ENCODE peak calls at places on chromosomes 12 and 14, in eight cellular contexts. One of them, this sample, is unnamed.

GRCh38 chr12:104998423-104999346 is 12.6 kb downstream of the NOPCHAP1 start:
- DNase-seq in HCT116: no peak
- DNase-seq in MM.1S: peak; percentile 71
- DNase-seq in GM23338: no peak
- DNase-seq in SK-N-SH: no peak
- DNase-seq in PC-3: no peak
- DNase-seq in hepatocyte: no peak
- DNase-seq in OCI-LY7: no peak
- DNase-seq in this sample: no peak

GRCh38 chr14:52314521-52315354 is 626 bp downstream of the PTGER2 start:
- DNase-seq in PC-3: no peak
- DNase-seq in hepatocyte: peak; percentile 30
- DNase-seq in MM.1S: no peak
- DNase-seq in HCT116: no peak
- DNase-seq in GM23338: peak; percentile 56
- DNase-seq in SK-N-SH: peak; percentile 73
- DNase-seq in OCI-LY7: no peak
- DNase-seq in this sample: peak; percentile 67

GRCh38 chr14:78763746-78764145 is 593.6 kb downstream of the NRXN3 start:
- DNase-seq in OCI-LY7: no peak
- DNase-seq in HCT116: no peak
- DNase-seq in PC-3: no peak
- DNase-seq in GM23338: no peak
- DNase-seq in hepatocyte: no peak
- DNase-seq in SK-N-SH: no peak
- DNase-seq in MM.1S: no peak
- DNase-seq in this sample: no peak

GRCh38 chr14:103031956-103032355 is 25.4 kb downstream of the CDC42BPB start:
- DNase-seq in SK-N-SH: peak; percentile 64
- DNase-seq in OCI-LY7: peak; percentile 7
- DNase-seq in PC-3: peak; percentile 42
- DNase-seq in MM.1S: no peak
- DNase-seq in GM23338: peak; percentile 48
- DNase-seq in hepatocyte: peak; percentile 50
- DNase-seq in HCT116: no peak
- DNase-seq in this sample: peak; percentile 39

GRCh38 chr12:72330291-72330690 is 58.1 kb downstream of the TRHDE start:
- DNase-seq in GM23338: peak; percentile 45
- DNase-seq in OCI-LY7: no peak
- DNase-seq in MM.1S: no peak
- DNase-seq in hepatocyte: peak; percentile 8
- DNase-seq in PC-3: no peak
- DNase-seq in SK-N-SH: no peak
- DNase-seq in HCT116: no peak
- DNase-seq in this sample: no peak

GRCh38 chr12:26798013-26798412 is 35.0 kb downstream of the ITPR2 start:
- DNase-seq in OCI-LY7: peak; percentile 43
- DNase-seq in PC-3: no peak
- DNase-seq in hepatocyte: no peak
- DNase-seq in MM.1S: peak; percentile 72
- DNase-seq in SK-N-SH: no peak
- DNase-seq in HCT116: no peak
- DNase-seq in GM23338: no peak
- DNase-seq in this sample: no peak

GRCh38 chr12:16393126-16393525 is 45.7 kb downstream of the MGST1 start:
- DNase-seq in MM.1S: no peak
- DNase-seq in SK-N-SH: no peak
- DNase-seq in OCI-LY7: no peak
- DNase-seq in PC-3: no peak
- DNase-seq in hepatocyte: no peak
- DNase-seq in GM23338: no peak
- DNase-seq in HCT116: no peak
- DNase-seq in this sample: no peak

GRCh38 chr12:121748571-121749265 is 36.2 kb downstream of the TMEM120B start:
- DNase-seq in SK-N-SH: no peak
- DNase-seq in PC-3: peak; percentile 37
- DNase-seq in hepatocyte: peak; percentile 88
- DNase-seq in HCT116: no peak
- DNase-seq in OCI-LY7: no peak
- DNase-seq in MM.1S: no peak
- DNase-seq in GM23338: peak; percentile 35
- DNase-seq in this sample: peak; percentile 92

GRCh38 chr14:21072102-21072501 is 2.0 kb downstream of the ARHGEF40 start:
- DNase-seq in MM.1S: no peak
- DNase-seq in hepatocyte: peak; percentile 56
- DNase-seq in OCI-LY7: no peak
- DNase-seq in SK-N-SH: peak; percentile 35
- DNase-seq in GM23338: peak; percentile 30
- DNase-seq in HCT116: no peak
- DNase-seq in PC-3: no peak
- DNase-seq in this sample: peak; percentile 93

GRCh38 chr14:75982724-75983358 is 1.0 kb upstream of the TGFB3 start:
- DNase-seq in PC-3: no peak
- DNase-seq in SK-N-SH: no peak
- DNase-seq in OCI-LY7: no peak
- DNase-seq in HCT116: no peak
- DNase-seq in hepatocyte: no peak
- DNase-seq in MM.1S: peak; percentile 33
- DNase-seq in GM23338: no peak
- DNase-seq in this sample: peak; percentile 87

GRCh38 chr12:41962171-41962572 is 182.5 kb downstream of the GXYLT1 start:
- DNase-seq in hepatocyte: no peak
- DNase-seq in MM.1S: no peak
- DNase-seq in SK-N-SH: no peak
- DNase-seq in PC-3: no peak
- DNase-seq in HCT116: no peak
- DNase-seq in OCI-LY7: no peak
- DNase-seq in GM23338: no peak
- DNase-seq in this sample: no peak

GRCh38 chr12:5429741-5430557 is 2.0 kb upstream of the NTF3 start:
- DNase-seq in MM.1S: no peak
- DNase-seq in HCT116: no peak
- DNase-seq in OCI-LY7: peak; percentile 49
- DNase-seq in GM23338: peak; percentile 77
- DNase-seq in hepatocyte: no peak
- DNase-seq in PC-3: no peak
- DNase-seq in SK-N-SH: no peak
- DNase-seq in this sample: no peak

GRCh38 chr12:5428332-5429221 is 3.3 kb upstream of the NTF3 start:
- DNase-seq in MM.1S: no peak
- DNase-seq in PC-3: peak; percentile 6
- DNase-seq in GM23338: peak; percentile 65
- DNase-seq in SK-N-SH: peak; percentile 37
- DNase-seq in hepatocyte: peak; percentile 70
- DNase-seq in HCT116: no peak
- DNase-seq in OCI-LY7: peak; percentile 77
- DNase-seq in this sample: peak; percentile 67

GRCh38 chr12:5433081-5433839 is 1.4 kb downstream of the NTF3 start:
- DNase-seq in PC-3: no peak
- DNase-seq in HCT116: no peak
- DNase-seq in OCI-LY7: no peak
- DNase-seq in MM.1S: no peak
- DNase-seq in GM23338: peak; percentile 62
- DNase-seq in hepatocyte: peak; percentile 66
- DNase-seq in SK-N-SH: no peak
- DNase-seq in this sample: peak; percentile 44

GRCh38 chr12:5432011-5432400 is at the start of gene NTF3:
- DNase-seq in OCI-LY7: peak; percentile 82
- DNase-seq in MM.1S: no peak
- DNase-seq in GM23338: peak; percentile 82
- DNase-seq in HCT116: no peak
- DNase-seq in SK-N-SH: peak; percentile 73
- DNase-seq in PC-3: no peak
- DNase-seq in hepatocyte: peak; percentile 74
- DNase-seq in this sample: peak; percentile 72

GRCh38 chr12:5430639-5431603 is 987 bp upstream of the NTF3 start:
- DNase-seq in OCI-LY7: peak; percentile 71
- DNase-seq in SK-N-SH: peak; percentile 28
- DNase-seq in GM23338: peak; percentile 41
- DNase-seq in HCT116: no peak
- DNase-seq in MM.1S: no peak
- DNase-seq in hepatocyte: no peak
- DNase-seq in PC-3: no peak
- DNase-seq in this sample: peak; percentile 58
- H3K4me1 ChIP-seq in OCI-LY7: peaks cover 55% of the 10 kb centered on the region
- H3K4me1 ChIP-seq in SK-N-SH: no peaks in the 10 kb centered on the region
- H3K4me1 ChIP-seq in GM23338: peaks cover 36% of the 10 kb centered on the region
- H3K4me1 ChIP-seq in HCT116: no peaks in the 10 kb centered on the region
- H3K4me1 ChIP-seq in MM.1S: no peaks in the 10 kb centered on the region
- H3K4me1 ChIP-seq in hepatocyte: peaks cover 32% of the 10 kb centered on the region
- H3K4me1 ChIP-seq in PC-3: no peaks in the 10 kb centered on the region
- H3K4me1 ChIP-seq in this sample: peaks cover 6% of the 10 kb centered on the region

GRCh38 chr12:89305373-89305772 is 46.9 kb downstream of the DUSP6 start:
- DNase-seq in GM23338: no peak
- DNase-seq in hepatocyte: no peak
- DNase-seq in PC-3: no peak
- DNase-seq in SK-N-SH: no peak
- DNase-seq in HCT116: no peak
- DNase-seq in OCI-LY7: no peak
- DNase-seq in MM.1S: no peak
- DNase-seq in this sample: no peak

GRCh38 chr12:89306827-89307498 is 45.3 kb downstream of the DUSP6 start:
- DNase-seq in SK-N-SH: no peak
- DNase-seq in hepatocyte: no peak
- DNase-seq in MM.1S: no peak
- DNase-seq in GM23338: no peak
- DNase-seq in PC-3: no peak
- DNase-seq in OCI-LY7: no peak
- DNase-seq in HCT116: no peak
- DNase-seq in this sample: no peak

GRCh38 chr12:89309452-89309802 is 42.9 kb downstream of the DUSP6 start:
- DNase-seq in OCI-LY7: no peak
- DNase-seq in PC-3: no peak
- DNase-seq in MM.1S: no peak
- DNase-seq in GM23338: no peak
- DNase-seq in HCT116: no peak
- DNase-seq in hepatocyte: no peak
- DNase-seq in SK-N-SH: no peak
- DNase-seq in this sample: no peak

GRCh38 chr12:89309815-89310214 is 42.5 kb downstream of the DUSP6 start:
- DNase-seq in PC-3: no peak
- DNase-seq in MM.1S: no peak
- DNase-seq in SK-N-SH: no peak
- DNase-seq in OCI-LY7: no peak
- DNase-seq in hepatocyte: no peak
- DNase-seq in HCT116: no peak
- DNase-seq in GM23338: no peak
- DNase-seq in this sample: no peak

DNA sequence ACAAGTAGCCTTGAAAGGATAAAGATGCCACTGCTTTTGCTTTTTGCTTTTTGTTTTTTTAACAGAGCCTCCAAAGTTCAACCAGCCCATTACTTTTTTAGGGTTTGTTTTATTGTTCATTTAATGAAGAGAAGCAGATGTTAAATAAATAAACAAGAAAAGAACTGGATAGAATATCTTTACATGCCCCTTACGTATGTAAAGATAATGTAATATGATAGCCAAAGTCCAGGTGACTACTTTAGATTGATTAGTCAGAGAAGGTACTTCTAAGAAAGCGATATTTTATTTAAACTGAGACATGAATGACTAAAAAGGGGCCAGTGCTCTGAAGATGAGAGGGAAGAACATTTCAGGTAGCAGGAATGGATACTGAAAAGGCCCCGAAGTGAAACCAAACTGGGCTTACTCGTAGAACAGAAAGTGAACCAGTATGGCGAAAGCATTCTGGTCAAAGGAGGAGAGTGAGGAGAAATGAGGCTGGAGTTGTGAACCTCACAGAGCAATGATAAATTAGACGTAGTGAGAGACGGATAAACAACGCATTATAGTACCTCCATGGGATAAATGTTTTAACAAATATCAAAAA is 44.5 kb downstream of the DUSP6 start:
- DNase-seq in PC-3: no peak
- DNase-seq in SK-N-SH: no peak
- DNase-seq in GM23338: no peak
- DNase-seq in HCT116: no peak
- DNase-seq in OCI-LY7: no peak
- DNase-seq in hepatocyte: no peak
- DNase-seq in MM.1S: peak; percentile 80
- DNase-seq in this sample: no peak
- H3K9me2 ChIP-seq in PC-3: no peaks in the 10 kb centered on the region
- H3K9me2 ChIP-seq in SK-N-SH: no peaks in the 10 kb centered on the region
- H3K9me2 ChIP-seq in GM23338: no peaks in the 10 kb centered on the region
- H3K9me2 ChIP-seq in HCT116: no peaks in the 10 kb centered on the region
- H3K9me2 ChIP-seq in OCI-LY7: no peaks in the 10 kb centered on the region
- H3K9me2 ChIP-seq in hepatocyte: no peaks in the 10 kb centered on the region
- H3K9me2 ChIP-seq in MM.1S: no peaks in the 10 kb centered on the region
- H3K9me2 ChIP-seq in this sample: no peaks in the 10 kb centered on the region

DNA sequence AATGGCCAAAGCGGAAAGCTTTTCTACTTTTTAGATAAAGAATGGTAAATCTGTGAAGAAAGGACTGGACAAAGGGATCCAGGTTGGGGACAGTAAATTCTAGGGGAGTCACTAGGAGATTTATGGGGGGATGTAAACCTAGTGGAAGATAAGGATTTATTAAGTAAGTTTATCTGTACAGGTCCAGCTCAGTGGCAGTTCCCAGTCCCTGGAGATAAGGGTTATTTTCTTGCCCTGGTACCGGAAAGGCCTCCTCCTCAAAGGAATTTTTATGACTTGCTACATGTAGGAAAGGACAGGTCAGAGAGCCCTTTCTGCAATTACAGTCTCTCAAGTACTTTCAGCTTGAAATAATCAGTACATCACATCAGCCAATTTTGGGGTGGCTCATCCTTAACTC is 72.6 kb upstream of the BICD1 start:
- DNase-seq in PC-3: no peak
- DNase-seq in SK-N-SH: no peak
- DNase-seq in MM.1S: no peak
- DNase-seq in hepatocyte: peak; percentile 56
- DNase-seq in OCI-LY7: no peak
- DNase-seq in HCT116: no peak
- DNase-seq in GM23338: no peak
- DNase-seq in this sample: peak; percentile 14
- TF ChIP-seq EZH2phosphoT487 in PC-3: no peak
- TF ChIP-seq EZH2phosphoT487 in SK-N-SH: no peak
- TF ChIP-seq EZH2phosphoT487 in MM.1S: no peak
- TF ChIP-seq EZH2phosphoT487 in hepatocyte: no peak
- TF ChIP-seq EZH2phosphoT487 in OCI-LY7: no peak
- TF ChIP-seq EZH2phosphoT487 in HCT116: no peak
- TF ChIP-seq EZH2phosphoT487 in GM23338: no peak
- TF ChIP-seq EZH2phosphoT487 in this sample: no peak

DNA sequence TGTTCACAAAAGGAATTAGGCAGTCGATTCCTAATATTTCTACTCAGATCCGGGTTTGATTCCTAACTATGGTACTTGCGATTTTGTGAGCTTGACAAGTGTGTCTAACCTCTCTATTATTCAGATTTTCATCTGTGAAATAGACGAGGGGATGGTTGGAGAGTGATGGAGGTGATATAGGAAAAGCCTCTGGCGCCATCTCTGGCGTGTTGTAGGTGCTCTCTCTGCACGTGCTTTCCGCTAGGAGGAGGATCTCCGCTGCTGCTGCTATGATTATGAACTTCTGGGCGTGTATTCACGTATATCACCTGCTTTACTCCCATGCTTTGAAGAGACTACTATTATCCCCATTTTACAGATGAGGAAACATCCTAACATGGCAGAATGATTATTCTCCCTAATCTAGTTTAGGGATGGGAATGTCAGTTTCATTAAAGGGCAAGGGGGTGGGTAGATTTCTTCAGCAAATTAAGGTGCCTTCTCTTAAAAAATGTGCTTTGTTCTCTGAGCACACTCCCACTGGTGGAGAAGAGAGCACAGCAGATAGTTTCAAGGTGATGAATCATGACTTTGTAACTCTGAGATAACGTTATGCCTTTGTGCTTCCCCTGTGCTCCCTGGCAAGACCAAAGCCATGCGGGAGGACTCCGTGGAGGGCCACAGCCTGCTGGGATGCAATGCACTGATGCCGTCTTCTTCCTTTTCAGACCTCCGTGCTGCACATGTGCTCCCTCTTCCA is 97.1 kb downstream of the PRIMA1 start:
- DNase-seq in SK-N-SH: no peak
- DNase-seq in GM23338: peak; percentile 58
- DNase-seq in PC-3: no peak
- DNase-seq in OCI-LY7: no peak
- DNase-seq in hepatocyte: no peak
- DNase-seq in HCT116: no peak
- DNase-seq in MM.1S: no peak
- DNase-seq in this sample: no peak
- H3K4me1 ChIP-seq in SK-N-SH: no peaks in the 10 kb centered on the region
- H3K4me1 ChIP-seq in GM23338: peaks cover 55% of the 10 kb centered on the region
- H3K4me1 ChIP-seq in PC-3: peaks cover under 1% of the 10 kb centered on the region
- H3K4me1 ChIP-seq in OCI-LY7: no peaks in the 10 kb centered on the region
- H3K4me1 ChIP-seq in hepatocyte: no peaks in the 10 kb centered on the region
- H3K4me1 ChIP-seq in HCT116: no peaks in the 10 kb centered on the region
- H3K4me1 ChIP-seq in MM.1S: no peaks in the 10 kb centered on the region
- H3K4me1 ChIP-seq in this sample: no peaks in the 10 kb centered on the region